ENCODE peak calls at places on chromosomes 1 and 21, in seven cellular contexts. One of them, this sample, is unnamed.

GRCh38 chr1:2466834-2467554 is 9.1 kb upstream of the PLCH2 start:
- DNase-seq in WTC11: peak; percentile 71
- DNase-seq in amniotic stem cell: no peak
- DNase-seq in stimulated activated naive CD8-positive, alpha-beta T cell treated with anti-CD3 and anti-CD28 coated beads, Interleukin-15, Interleukin-2, amounts not matched to agents 100 U/mL and 50 U/mL, for 24 hours: peak; percentile 52
- DNase-seq in CD8-positive, alpha-beta T cell: no peak
- DNase-seq in naive thymus-derived CD8-positive, alpha-beta T cell: peak; percentile 5
- DNase-seq in stimulated activated CD8-positive, alpha-beta memory T cell treated with anti-CD3 and anti-CD28 coated beads, Interleukin-7, amount 100 ng/mL, for 1 hour: no peak
- DNase-seq in this sample: no peak

GRCh38 chr1:109788695-109789521 is 25.2 kb upstream of the EPS8L3 start:
- DNase-seq in stimulated activated naive CD8-positive, alpha-beta T cell treated with anti-CD3 and anti-CD28 coated beads, Interleukin-15, Interleukin-2, amounts not matched to agents 100 U/mL and 50 U/mL, for 24 hours: no peak
- DNase-seq in CD8-positive, alpha-beta T cell: no peak
- DNase-seq in WTC11: peak; percentile 58
- DNase-seq in stimulated activated CD8-positive, alpha-beta memory T cell treated with anti-CD3 and anti-CD28 coated beads, Interleukin-7, amount 100 ng/mL, for 1 hour: no peak
- DNase-seq in amniotic stem cell: no peak
- DNase-seq in naive thymus-derived CD8-positive, alpha-beta T cell: no peak
- DNase-seq in this sample: no peak

GRCh38 chr1:244836135-244836521 is 670 bp downstream of the COX20 start:
- DNase-seq in naive thymus-derived CD8-positive, alpha-beta T cell: no peak
- DNase-seq in amniotic stem cell: no peak
- DNase-seq in stimulated activated naive CD8-positive, alpha-beta T cell treated with anti-CD3 and anti-CD28 coated beads, Interleukin-15, Interleukin-2, amounts not matched to agents 100 U/mL and 50 U/mL, for 24 hours: no peak
- DNase-seq in stimulated activated CD8-positive, alpha-beta memory T cell treated with anti-CD3 and anti-CD28 coated beads, Interleukin-7, amount 100 ng/mL, for 1 hour: no peak
- DNase-seq in CD8-positive, alpha-beta T cell: no peak
- DNase-seq in WTC11: no peak
- DNase-seq in this sample: peak; percentile 36

GRCh38 chr1:226679853-226680516 is 59.1 kb downstream of the ITPKB start:
- DNase-seq in stimulated activated CD8-positive, alpha-beta memory T cell treated with anti-CD3 and anti-CD28 coated beads, Interleukin-7, amount 100 ng/mL, for 1 hour: peak; percentile 62
- DNase-seq in amniotic stem cell: peak; percentile 29
- DNase-seq in stimulated activated naive CD8-positive, alpha-beta T cell treated with anti-CD3 and anti-CD28 coated beads, Interleukin-15, Interleukin-2, amounts not matched to agents 100 U/mL and 50 U/mL, for 24 hours: peak; percentile 89
- DNase-seq in WTC11: peak; percentile 95
- DNase-seq in CD8-positive, alpha-beta T cell: peak; percentile 51
- DNase-seq in naive thymus-derived CD8-positive, alpha-beta T cell: peak; percentile 84
- DNase-seq in this sample: peak; percentile 47

GRCh38 chr1:207824691-207825090 is 72.8 kb downstream of the CD46 start:
- DNase-seq in stimulated activated CD8-positive, alpha-beta memory T cell treated with anti-CD3 and anti-CD28 coated beads, Interleukin-7, amount 100 ng/mL, for 1 hour: no peak
- DNase-seq in naive thymus-derived CD8-positive, alpha-beta T cell: no peak
- DNase-seq in amniotic stem cell: no peak
- DNase-seq in WTC11: no peak
- DNase-seq in stimulated activated naive CD8-positive, alpha-beta T cell treated with anti-CD3 and anti-CD28 coated beads, Interleukin-15, Interleukin-2, amounts not matched to agents 100 U/mL and 50 U/mL, for 24 hours: no peak
- DNase-seq in CD8-positive, alpha-beta T cell: no peak
- DNase-seq in this sample: peak; percentile 53

GRCh38 chr21:40447016-40447415 is 399.9 kb downstream of the DSCAM start:
- DNase-seq in stimulated activated CD8-positive, alpha-beta memory T cell treated with anti-CD3 and anti-CD28 coated beads, Interleukin-7, amount 100 ng/mL, for 1 hour: no peak
- DNase-seq in amniotic stem cell: no peak
- DNase-seq in stimulated activated naive CD8-positive, alpha-beta T cell treated with anti-CD3 and anti-CD28 coated beads, Interleukin-15, Interleukin-2, amounts not matched to agents 100 U/mL and 50 U/mL, for 24 hours: no peak
- DNase-seq in naive thymus-derived CD8-positive, alpha-beta T cell: no peak
- DNase-seq in WTC11: no peak
- DNase-seq in CD8-positive, alpha-beta T cell: no peak
- DNase-seq in this sample: no peak

GRCh38 chr1:184362876-184363275 is 24.0 kb upstream of the C1orf21 start:
- DNase-seq in naive thymus-derived CD8-positive, alpha-beta T cell: no peak
- DNase-seq in amniotic stem cell: no peak
- DNase-seq in CD8-positive, alpha-beta T cell: no peak
- DNase-seq in stimulated activated CD8-positive, alpha-beta memory T cell treated with anti-CD3 and anti-CD28 coated beads, Interleukin-7, amount 100 ng/mL, for 1 hour: no peak
- DNase-seq in WTC11: no peak
- DNase-seq in stimulated activated naive CD8-positive, alpha-beta T cell treated with anti-CD3 and anti-CD28 coated beads, Interleukin-15, Interleukin-2, amounts not matched to agents 100 U/mL and 50 U/mL, for 24 hours: no peak
- DNase-seq in this sample: peak; percentile 44

GRCh38 chr1:36322786-36323635 is 434 bp downstream of the EVA1B start:
- DNase-seq in stimulated activated naive CD8-positive, alpha-beta T cell treated with anti-CD3 and anti-CD28 coated beads, Interleukin-15, Interleukin-2, amounts not matched to agents 100 U/mL and 50 U/mL, for 24 hours: peak; percentile 73
- DNase-seq in naive thymus-derived CD8-positive, alpha-beta T cell: peak; percentile 34
- DNase-seq in CD8-positive, alpha-beta T cell: no peak
- DNase-seq in amniotic stem cell: peak; percentile 14
- DNase-seq in stimulated activated CD8-positive, alpha-beta memory T cell treated with anti-CD3 and anti-CD28 coated beads, Interleukin-7, amount 100 ng/mL, for 1 hour: no peak
- DNase-seq in WTC11: peak; percentile 68
- DNase-seq in this sample: peak; percentile 77

GRCh38 chr1:228375578-228376261 is 30.9 kb downstream of the TRIM11 start:
- DNase-seq in naive thymus-derived CD8-positive, alpha-beta T cell: no peak
- DNase-seq in CD8-positive, alpha-beta T cell: no peak
- DNase-seq in amniotic stem cell: no peak
- DNase-seq in WTC11: no peak
- DNase-seq in stimulated activated CD8-positive, alpha-beta memory T cell treated with anti-CD3 and anti-CD28 coated beads, Interleukin-7, amount 100 ng/mL, for 1 hour: no peak
- DNase-seq in stimulated activated naive CD8-positive, alpha-beta T cell treated with anti-CD3 and anti-CD28 coated beads, Interleukin-15, Interleukin-2, amounts not matched to agents 100 U/mL and 50 U/mL, for 24 hours: no peak
- DNase-seq in this sample: no peak

This sample was measured in foreskin fibroblast.